ENCODE peak calls at places on chromosomes 1 and 21, in seven cellular contexts. W, Q, P, X, J, N and U are unnamed samples.
A peak's percentile ranks its signal among the peaks of the same experiment; 100 is the strongest.

GRCh38 chr1:98336472-98337118 is 324.9 kb upstream of the SNX7 start:
- DNase-seq in W (no peak), Q (no peak), P (no peak), X (no peak), J (no peak), N (no peak), U (no peak)

GRCh38 chr1:186782791-186783190 is 46.0 kb upstream of the PLA2G4A start:
- DNase-seq in W (no peak), Q (no peak), P (no peak), X (no peak), J (no peak), N (peak; percentile 68), U (no peak)

GRCh38 chr1:115572710-115573109 is 69.1 kb upstream of the VANGL1 start:
- DNase-seq in W (no peak), Q (no peak), P (no peak), X (no peak), J (no peak), N (no peak), U (no peak)

GRCh38 chr1:110255388-110255787 is 45.3 kb downstream of the KCNC4 start:
- DNase-seq in W (no peak), Q (no peak), P (no peak), X (no peak), J (no peak), N (no peak), U (no peak)

GRCh38 chr21:25872271-25872670 is 137.5 kb downstream of the GABPA start:
- DNase-seq in W (no peak), Q (no peak), P (no peak), X (no peak), J (no peak), N (no peak), U (no peak)

GRCh38 chr1:198922638-198923430 is 284.0 kb downstream of the PTPRC start:
- DNase-seq in W (no peak), Q (no peak), P (no peak), X (no peak), J (no peak), N (no peak), U (no peak)

GRCh38 chr1:51768971-51769601 is 109.4 kb downstream of the NRDC start:
- DNase-seq in W (peak; percentile 34), Q (peak; percentile 42), P (peak; percentile 23), X (peak; percentile 85), J (peak; percentile 4), N (peak; percentile 51), U (peak; percentile 48)

GRCh38 chr1:154179951-154180687 is 11.8 kb downstream of the TPM3 start:
- DNase-seq in W (no peak), Q (no peak), P (no peak), X (no peak), J (no peak), N (no peak), U (no peak)

GRCh38 chr21:20004353-20004752 is 993.9 kb upstream of the NCAM2 start:
- DNase-seq in W (no peak), Q (no peak), P (no peak), X (no peak), J (no peak), N (no peak), U (no peak)

GRCh38 chr1:7770620-7770938 is 517 bp upstream of the VAMP3 start:
- DNase-seq in W (no peak), Q (no peak), P (no peak), X (no peak), J (no peak), N (no peak), U (no peak)

GRCh38 chr1:229342902-229343587 is at the start of gene CCSAP:
- DNase-seq in W (no peak), Q (peak; percentile 44), P (peak; percentile 58), X (peak; percentile 35), J (no peak), N (no peak), U (peak; percentile 17)

GRCh38 chr1:59027176-59027575 is 243.3 kb upstream of the JUN start:
- DNase-seq in W (no peak), Q (no peak), P (no peak), X (peak; percentile 17), J (no peak), N (no peak), U (no peak)

GRCh38 chr21:30058928-30059327 is 107.7 kb downstream of the CLDN17 start:
- DNase-seq in W (no peak), Q (no peak), P (no peak), X (no peak), J (no peak), N (no peak), U (no peak)

GRCh38 chr1:67803380-67804279 is 29.6 kb downstream of the GNG12 start:
- DNase-seq in W (no peak), Q (no peak), P (no peak), X (peak; percentile 74), J (no peak), N (no peak), U (no peak)

GRCh38 chr21:33843216-33843615 is 72.4 kb downstream of the ATP5PO start:
- DNase-seq in W (no peak), Q (no peak), P (no peak), X (no peak), J (no peak), N (no peak), U (no peak)

GRCh38 chr1:108595510-108595909 is 35.6 kb downstream of the EEIG2 start:
- DNase-seq in W (no peak), Q (no peak), P (no peak), X (peak; percentile 68), J (no peak), N (no peak), U (no peak)

GRCh38 chr1:69991644-69992043 is 213.7 kb downstream of the LRRC40 start:
- DNase-seq in W (no peak), Q (no peak), P (no peak), X (no peak), J (no peak), N (peak; percentile 34), U (no peak)

DNA sequence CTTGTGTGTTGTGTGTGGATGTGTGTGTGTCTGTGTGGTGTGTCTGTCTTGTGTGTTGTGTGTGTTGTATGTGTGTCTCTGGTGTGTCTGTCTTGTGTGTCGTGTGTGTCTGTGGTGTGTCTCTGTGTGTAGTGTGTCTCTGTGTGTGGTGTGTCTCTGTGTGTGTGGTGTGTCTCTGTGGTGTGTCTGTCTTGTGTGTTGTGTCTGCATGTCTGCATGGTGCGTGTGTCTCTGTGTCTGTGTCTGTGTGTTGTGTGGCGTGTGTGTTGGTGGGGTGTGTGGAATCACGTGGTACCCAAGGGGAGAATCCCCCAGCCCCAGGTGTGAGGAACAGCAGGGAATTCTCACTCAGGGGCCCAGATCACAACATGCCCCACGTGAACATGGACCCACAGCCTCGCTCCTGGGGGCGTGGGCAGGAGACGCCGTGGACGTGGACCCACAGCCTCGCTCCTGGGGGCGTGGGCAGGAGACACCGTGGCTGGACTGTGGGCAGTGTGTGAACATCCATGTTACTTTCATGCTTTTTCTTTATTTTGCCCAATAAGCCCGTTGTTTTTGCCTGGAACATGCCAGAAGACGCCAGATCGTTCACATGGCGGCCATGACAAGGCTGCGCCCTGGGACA is 67.8 kb downstream of the SLC19A1 start:
- DNase-seq in W (no peak), Q (no peak), P (no peak), X (no peak), J (no peak), N (no peak), U (no peak)
- TF ChIP-seq CTCF in W (no peak), Q (no peak), P (no peak), X (no peak), J (no peak), N (no peak), U (no peak)

GRCh38 chr1:13731897-13732296 is 31.9 kb downstream of the PRDM2 start:
- DNase-seq in W (no peak), Q (no peak), P (no peak), X (no peak), J (no peak), N (no peak), U (no peak)

GRCh38 chr1:13735168-13735930 is 35.4 kb downstream of the PRDM2 start:
- DNase-seq in W (no peak), Q (no peak), P (no peak), X (no peak), J (no peak), N (no peak), U (no peak)

GRCh38 chr1:13732971-13733667 is 33.1 kb downstream of the PRDM2 start:
- DNase-seq in W (no peak), Q (no peak), P (no peak), X (no peak), J (no peak), N (no peak), U (no peak)

GRCh38 chr1:13733705-13734104 is 33.7 kb downstream of the PRDM2 start:
- DNase-seq in W (no peak), Q (no peak), P (no peak), X (no peak), J (no peak), N (peak; percentile 22), U (no peak)

GRCh38 chr1:13737388-13737787 is 37.4 kb downstream of the PRDM2 start:
- DNase-seq in W (no peak), Q (no peak), P (no peak), X (no peak), J (no peak), N (no peak), U (no peak)
- TF ChIP-seq CTCF in W (no peak), Q (no peak), P (no peak), X (no peak), J (no peak), N (no peak), U (no peak)

DNA sequence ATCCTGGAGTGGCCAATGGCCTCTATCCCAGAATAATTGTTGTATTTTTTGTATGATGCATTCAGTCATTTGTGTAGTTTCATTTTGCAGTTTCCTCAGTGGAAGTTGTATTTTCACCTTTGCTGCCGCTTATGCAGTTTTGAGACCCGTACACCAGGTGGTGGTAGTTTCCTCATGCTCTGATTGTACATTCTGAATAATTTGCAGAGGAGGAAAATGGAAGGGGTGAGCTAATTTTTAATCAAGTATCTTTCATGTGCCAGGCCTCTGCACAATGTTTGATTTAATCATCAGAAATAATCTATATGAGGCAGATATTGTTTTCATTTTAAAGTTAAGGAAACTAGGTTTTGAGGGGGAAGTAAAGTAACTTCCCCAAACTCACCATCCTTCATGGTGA is 29.5 kb downstream of the HLX start:
- DNase-seq in W (peak; percentile 7), Q (no peak), P (no peak), X (peak; percentile 59), J (no peak), N (no peak), U (no peak)
- TF ChIP-seq CTCF in W (peak; percentile 78), Q (peak; percentile 22), P (peak; percentile 44), X (peak; percentile 77), J (peak; percentile 47), N (peak; percentile 63), U (no peak)

GRCh38 chr1:172609528-172609927 is 49.4 kb upstream of the FASLG start:
- DNase-seq in W (no peak), Q (no peak), P (no peak), X (peak; percentile 19), J (no peak), N (no peak), U (peak; percentile 2)
- TF ChIP-seq CTCF in W (peak; percentile 27), Q (no peak), P (no peak), X (peak; percentile 24), J (no peak), N (peak; percentile 27), U (peak; percentile 13)